ENCODE peak calls at places on chromosomes 4 and X, in six cellular contexts. M is mucosa of descending colon; O is astrocyte of the cerebellum; V is cardiac fibroblast; B is stomach; F is CD4-positive, alpha-beta T cell. N is an unnamed sample.

GRCh38 chr4:97866821-97867556 is 276.3 kb downstream of the STPG2 start:
- DNase-seq in V (no peak), F (no peak), B (no peak), O (no peak), M (no peak), N (no peak)

GRCh38 chrX:67545772-67546495 is 2.1 kb downstream of the AR start:
- DNase-seq in B (no peak), V (peak), F (no peak), M (peak), O (no peak), N (no peak)

GRCh38 chr4:101682946-101683345 is 107.6 kb upstream of the BANK1 start:
- DNase-seq in M (no peak), F (no peak), B (no peak), O (no peak), V (no peak), N (no peak)

GRCh38 chr4:153781717-153782416 is 7.0 kb downstream of the SFRP2 start:
- DNase-seq in F (no peak), B (no peak), O (peak), M (no peak), V (no peak), N (peak)

GRCh38 chrX:40157228-40158035 is 59.7 kb upstream of the BCOR start:
- DNase-seq in B (no peak), O (no peak), F (no peak), M (no peak), V (no peak), N (no peak)

GRCh38 chr4:138241281-138242075 is 671 bp downstream of the SLC7A11 start:
- DNase-seq in M (peak), V (peak), F (no peak), B (no peak), O (no peak), N (no peak)

GRCh38 chrX:14095702-14096101 is 66.0 kb upstream of the GEMIN8 start:
- DNase-seq in V (peak), F (peak), M (peak), B (peak), O (peak), N (peak)

GRCh38 chrX:134885336-134886016 is 105.3 kb upstream of the SMIM10 start:
- DNase-seq in V (no peak), B (no peak), O (no peak), M (no peak), F (no peak), N (no peak)

GRCh38 chr4:6307891-6308290 is 38.2 kb downstream of the WFS1 start:
- DNase-seq in B (no peak), V (no peak), F (no peak), O (no peak), M (no peak), N (no peak)

GRCh38 chrX:48665991-48666390 is 17.6 kb upstream of the WAS start:
- DNase-seq in M (no peak), O (no peak), F (no peak), V (peak), B (no peak), N (no peak)

GRCh38 chr4:98838977-98839618 is 89.8 kb downstream of the EIF4E start:
- DNase-seq in F (no peak), V (peak), M (no peak), B (no peak), O (no peak), N (no peak)

GRCh38 chr4:102736636-102737549 is 23.9 kb downstream of the MANBA start:
- DNase-seq in V (no peak), B (peak), F (no peak), M (no peak), O (peak), N (no peak)

GRCh38 chr4:12963912-12964311 is 520.2 kb downstream of the RAB28 start:
- DNase-seq in F (no peak), B (no peak), V (no peak), O (no peak), M (no peak), N (no peak)

GRCh38 chr4:100848865-100849264 is 331.0 kb upstream of the EMCN start:
- DNase-seq in B (no peak), V (no peak), O (no peak), F (no peak), M (no peak), N (no peak)

GRCh38 chr4:3286335-3287175 is 6.3 kb upstream of the RGS12 start:
- DNase-seq in M (no peak), F (no peak), O (peak), V (no peak), B (peak), N (no peak)

GRCh38 chr4:169179609-169180526 is 90.9 kb downstream of the SH3RF1 start:
- DNase-seq in M (no peak), V (no peak), F (no peak), O (no peak), B (no peak), N (no peak)

GRCh38 chr4:127555106-127555505 is 77.7 kb upstream of the INTU start:
- DNase-seq in B (no peak), O (no peak), M (no peak), V (no peak), F (no peak), N (no peak)

GRCh38 chr4:844752-845232 is 18.9 kb upstream of the CPLX1 start:
- DNase-seq in O (no peak), V (no peak), M (no peak), F (no peak), B (no peak), N (no peak)

GRCh38 chrX:67781132-67781531 is 237.3 kb downstream of the AR start:
- DNase-seq in F (no peak), B (no peak), O (no peak), M (no peak), V (no peak), N (no peak)

GRCh38 chr4:41155194-41155830 is 59.0 kb downstream of the APBB2 start:
- DNase-seq in O (no peak), V (peak), B (no peak), M (no peak), F (no peak), N (no peak)

GRCh38 chrX:6383488-6383887 is 151.4 kb downstream of the VCX3A start:
- DNase-seq in B (no peak), V (no peak), F (no peak), M (no peak), O (no peak), N (no peak)
- TF ChIP-seq CTCF in B (no peak), V (no peak), F (no peak), M (no peak), O (no peak), N (no peak)

GRCh38 chr4:120156115-120156718 is 89.6 kb upstream of the MAD2L1 start:
- DNase-seq in V (peak), O (peak), B (no peak), F (no peak), M (peak), N (peak)
- TF ChIP-seq CTCF in V (peak), O (peak), B (no peak), F (peak), M (no peak), N (peak)

DNA sequence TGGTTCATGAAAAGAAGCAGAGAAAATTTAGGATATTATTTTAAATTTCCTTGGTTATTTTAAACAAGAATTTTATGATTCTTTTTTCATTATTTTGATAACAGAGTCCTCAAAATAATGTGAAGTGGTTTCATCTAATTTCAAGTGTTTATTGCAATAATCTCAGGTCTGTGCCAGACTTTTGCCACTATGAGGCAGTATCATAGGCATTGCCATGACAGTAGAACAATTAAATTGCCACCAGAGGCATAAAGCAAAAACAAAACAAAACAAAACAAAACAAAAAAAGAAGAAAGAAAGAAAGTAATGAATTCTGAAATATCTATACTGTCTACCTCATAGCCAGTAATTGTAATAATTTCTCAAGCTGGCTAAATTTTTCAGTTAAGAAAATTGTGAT is 739.2 kb downstream of the KCTD8 start:
- DNase-seq in F (no peak), V (no peak), O (no peak), B (no peak), M (no peak), N (no peak)
- TF ChIP-seq CTCF in F (no peak), V (no peak), O (no peak), B (no peak), M (no peak), N (no peak)

GRCh38 chr4:108130955-108131354 is 37.8 kb downstream of the LEF1 start:
- DNase-seq in O (no peak), M (peak), V (peak), B (no peak), F (no peak), N (no peak)

GRCh38 chr4:108140328-108140727 is 28.4 kb downstream of the LEF1 start:
- DNase-seq in B (no peak), V (no peak), F (no peak), O (no peak), M (no peak), N (no peak)

GRCh38 chr4:108141213-108142045 is 27.3 kb downstream of the LEF1 start:
- DNase-seq in B (no peak), M (no peak), O (no peak), F (no peak), V (no peak), N (peak)

GRCh38 chr4:108139089-108139488 is 29.6 kb downstream of the LEF1 start:
- DNase-seq in O (no peak), B (no peak), F (no peak), M (no peak), V (no peak), N (no peak)

DNA sequence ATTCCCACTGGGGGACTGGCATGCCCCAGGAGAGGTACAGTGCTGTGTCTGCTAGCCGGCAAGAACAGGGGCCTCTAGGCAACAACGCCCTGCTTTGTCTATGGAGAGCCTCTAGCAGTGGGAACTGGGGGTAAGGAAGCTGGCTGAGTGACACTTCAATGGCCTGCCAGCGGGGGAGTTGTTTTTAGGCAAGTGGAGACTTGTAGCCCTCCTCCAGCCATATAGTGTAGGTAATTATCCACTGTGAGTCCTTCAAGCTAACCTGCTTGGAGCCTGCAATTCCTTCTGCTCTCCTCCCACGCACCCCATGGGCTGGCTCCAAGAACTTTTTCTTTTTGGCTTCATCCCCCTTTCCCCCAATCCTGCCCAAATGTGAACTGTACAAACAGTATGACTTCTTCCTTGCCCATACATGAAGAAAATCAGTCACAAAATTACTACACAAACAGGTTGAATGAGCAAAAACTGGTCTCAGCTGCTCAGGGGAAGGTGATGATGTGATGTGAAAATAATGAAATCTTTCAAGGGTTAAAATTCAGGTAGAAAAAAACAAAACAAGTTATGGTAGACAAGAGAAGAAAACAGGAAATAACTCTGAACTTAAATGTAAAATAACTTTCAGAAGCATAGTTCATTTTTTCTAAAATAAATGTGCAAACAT is 33.1 kb downstream of the LEF1 start:
- DNase-seq in O (no peak), V (no peak), M (no peak), B (no peak), F (no peak), N (no peak)
- TF ChIP-seq CTCF in O (no peak), V (no peak), M (no peak), B (no peak), F (no peak), N (no peak)

GRCh38 chr4:164952551-164952950 is 24.9 kb downstream of the TRIM61 start:
- DNase-seq in F (no peak), O (no peak), V (no peak), M (no peak), B (no peak), N (no peak)

GRCh38 chr4:164959896-164960295 is 17.6 kb downstream of the TRIM61 start:
- DNase-seq in B (no peak), V (peak), M (no peak), F (no peak), O (no peak), N (no peak)

GRCh38 chr4:164955107-164955805 is 22.2 kb downstream of the TRIM61 start:
- DNase-seq in O (no peak), F (no peak), V (no peak), M (no peak), B (no peak), N (no peak)

DNA sequence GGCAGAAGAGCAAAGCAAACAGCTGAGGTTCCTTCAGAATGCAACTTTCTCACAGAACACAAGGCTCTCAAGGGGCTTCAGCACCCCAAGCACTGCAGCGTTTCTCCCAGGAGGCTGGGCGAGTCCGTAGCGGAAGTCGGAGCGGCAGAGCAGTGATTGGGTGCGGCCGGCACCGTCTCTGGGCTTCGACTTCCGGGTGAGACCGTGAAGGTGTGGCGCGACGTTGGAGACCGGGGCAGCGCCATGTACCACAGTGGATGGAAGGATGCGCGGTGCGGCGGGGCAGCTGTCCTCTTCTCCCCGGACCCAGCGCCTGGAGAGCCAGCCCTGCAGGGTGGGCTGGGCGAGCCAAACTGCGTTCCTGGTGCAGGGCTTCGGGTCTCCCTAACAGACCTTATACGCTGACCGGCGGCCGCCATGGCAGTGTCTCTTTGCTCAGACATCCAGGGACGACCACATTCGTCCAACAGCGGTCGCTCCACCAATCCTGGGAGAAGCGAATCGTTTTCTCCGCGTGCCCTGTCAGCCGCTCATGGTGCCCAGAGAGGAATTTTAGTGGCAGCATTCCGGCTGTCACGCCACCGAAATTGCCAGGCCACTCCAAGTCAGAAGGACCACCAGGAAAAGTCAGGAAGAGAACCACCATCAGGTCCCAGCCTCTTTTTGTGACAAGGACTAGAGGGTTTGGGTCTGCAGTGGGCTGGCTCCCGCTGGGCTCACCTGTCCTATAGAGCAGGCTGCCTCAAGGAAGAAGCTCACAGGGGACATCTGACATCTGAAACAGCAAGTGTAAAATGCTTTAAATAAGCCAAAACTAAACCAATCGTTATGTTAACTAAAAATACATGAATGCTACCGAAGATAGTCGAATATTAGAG is 20.5 kb downstream of the TRIM61 start:
- DNase-seq in F (peak), O (no peak), B (peak), M (peak), V (peak), N (no peak)
- TF ChIP-seq CTCF in F (no peak), O (no peak), B (no peak), M (no peak), V (no peak), N (no peak)

GRCh38 chr4:70607454-70607853 is 15.4 kb downstream of the AMBN start:
- DNase-seq in B (no peak), O (no peak), M (no peak), V (no peak), F (no peak), N (no peak)

GRCh38 chr4:70600305-70600704 is 8.2 kb downstream of the AMBN start:
- DNase-seq in B (no peak), V (no peak), M (no peak), O (no peak), F (no peak), N (no peak)

GRCh38 chr4:70603856-70604255 is 11.8 kb downstream of the AMBN start:
- DNase-seq in V (peak), M (no peak), O (no peak), F (no peak), B (no peak), N (no peak)

GRCh38 chr4:70601422-70602039 is 9.5 kb downstream of the AMBN start:
- DNase-seq in B (peak), F (peak), V (peak), O (peak), M (peak), N (peak)
- TF ChIP-seq CTCF in B (no peak), F (peak), V (peak), O (peak), M (peak), N (peak)

N was measured in AG09319.